ENCODE peak calls at places on chromosomes 3 and 15, in four cellular contexts. U is K562, D is trophoblast cell, J is neural progenitor cell. C is an unnamed sample.
A peak's percentile ranks its signal among the peaks of the same experiment; 100 is the strongest.

GRCh38 chr15:93179072-93179471 is 90.1 kb upstream of the RGMA start:
- DNase-seq in U (peak; percentile 16), D (no peak), J (no peak), C (no peak)

GRCh38 chr15:64356443-64357040 is 569 bp upstream of the CSNK1G1 start:
- DNase-seq in U (no peak), D (no peak), J (peak; percentile 8), C (no peak)

GRCh38 chr15:28125673-28126651 is 26.8 kb upstream of the OCA2 start:
- DNase-seq in D (peak; percentile 22), J (peak; percentile 78), U (peak; percentile 48), C (no peak)

GRCh38 chr3:183634707-183635106 is 716 bp upstream of the KLHL24 start:
- DNase-seq in J (no peak), U (no peak), D (no peak), C (no peak)

GRCh38 chr15:42267286-42267685 is 5.7 kb upstream of the GANC start:
- DNase-seq in D (no peak), J (no peak), U (no peak), C (no peak)

GRCh38 chr3:129617381-129618185 is 11.1 kb upstream of the PLXND1 start:
- DNase-seq in D (no peak), J (no peak), U (no peak), C (no peak)

GRCh38 chr15:73800662-73801345 is 47.7 kb upstream of the INSYN1 start:
- DNase-seq in U (no peak), J (no peak), D (no peak), C (peak; percentile 55)

GRCh38 chr15:46768287-46768686 is 949.0 kb upstream of the SEMA6D start:
- DNase-seq in D (no peak), U (no peak), J (no peak), C (no peak)

GRCh38 chr3:5212625-5213573 is 25.4 kb downstream of the EDEM1 start:
- DNase-seq in J (no peak), U (no peak), D (no peak), C (no peak)

GRCh38 chr3:72171461-72171860 is 386.5 kb upstream of the PROK2 start:
- DNase-seq in J (no peak), D (no peak), U (no peak), C (no peak)

GRCh38 chr15:35925634-35926380 is 379.8 kb upstream of the DPH6 start:
- DNase-seq in D (peak; percentile 32), J (no peak), U (no peak), C (no peak)

GRCh38 chr15:36887214-36888017 is 212.9 kb downstream of the MEIS2 start:
- DNase-seq in J (peak; percentile 66), D (no peak), U (peak; percentile 18), C (no peak)

GRCh38 chr3:20141841-20142240 is 44.2 kb downstream of the SGO1 start:
- DNase-seq in J (peak; percentile 95), U (no peak), D (no peak), C (peak; percentile 48)

GRCh38 chr3:46935168-46935858 is 41.2 kb downstream of the CCDC12 start:
- DNase-seq in U (peak; percentile 88), J (peak; percentile 59), D (peak; percentile 80), C (peak; percentile 88)

GRCh38 chr3:5016218-5017161 is 37.3 kb downstream of the BHLHE40 start:
- DNase-seq in U (peak; percentile 79), D (peak; percentile 34), J (no peak), C (no peak)

GRCh38 chr3:160725326-160725725 is 30.7 kb upstream of the PPM1L start:
- DNase-seq in D (no peak), J (no peak), U (no peak), C (no peak)

GRCh38 chr15:40098489-40099261 is 10.0 kb downstream of the BMF start:
- DNase-seq in D (peak; percentile 23), J (no peak), U (peak; percentile 62), C (no peak)

GRCh38 chr3:185843126-185843525 is 18.3 kb upstream of the IGF2BP2 start:
- DNase-seq in U (no peak), J (no peak), D (no peak), C (no peak)

GRCh38 chr15:78301813-78302212 is 2.4 kb upstream of the SKIC8 start:
- DNase-seq in U (no peak), D (no peak), J (no peak), C (no peak)

GRCh38 chr15:46266691-46267090 is 631.9 kb downstream of the SQOR start:
- DNase-seq in U (no peak), J (no peak), D (no peak), C (no peak)

GRCh38 chr3:106609666-106610301 is 741.0 kb upstream of the CBLB start:
- DNase-seq in U (peak; percentile 7), J (peak; percentile 84), D (peak; percentile 66), C (peak; percentile 75)

GRCh38 chr3:55198554-55198953 is 270.7 kb upstream of the LRTM1 start:
- DNase-seq in J (no peak), U (no peak), D (peak; percentile 75), C (peak; percentile 71)

GRCh38 chr3:154843647-154844046 is 236.5 kb upstream of the MME start:
- DNase-seq in D (no peak), J (no peak), U (no peak), C (no peak)

GRCh38 chr3:191235331-191236314 is 36.6 kb downstream of the OSTN start:
- DNase-seq in U (no peak), J (no peak), D (no peak), C (no peak)

GRCh38 chr3:149314807-149315578 is 18.4 kb downstream of the TM4SF18 start:
- DNase-seq in D (no peak), J (no peak), U (no peak), C (peak; percentile 25)

GRCh38 chr3:193805448-193805847 is 212.4 kb downstream of the OPA1 start:
- DNase-seq in J (no peak), D (no peak), U (peak; percentile 35), C (peak; percentile 85)

GRCh38 chr3:117463276-117463675 is 753.7 kb downstream of the TUSC7 start:
- DNase-seq in U (no peak), J (no peak), D (no peak), C (no peak)

GRCh38 chr15:27165590-27165989 is 194.6 kb downstream of the GABRG3 start:
- DNase-seq in J (no peak), U (no peak), D (no peak), C (no peak)

GRCh38 chr15:81312790-81313543 is 11.0 kb downstream of the STARD5 start:
- DNase-seq in D (peak; percentile 93), U (no peak), J (no peak), C (peak; percentile 96)

GRCh38 chr3:156614642-156615511 is 59.5 kb upstream of the TIPARP start:
- DNase-seq in J (no peak), U (no peak), D (peak; percentile 60), C (no peak)

GRCh38 chr3:174303911-174304541 is 555.1 kb upstream of the NAALADL2 start:
- DNase-seq in J (no peak), U (no peak), D (no peak), C (no peak)

GRCh38 chr15:55846108-55846707 is 103.3 kb upstream of the PRTG start:
- DNase-seq in U (peak; percentile 72), J (peak; percentile 76), D (peak; percentile 54), C (peak; percentile 45)

DNA sequence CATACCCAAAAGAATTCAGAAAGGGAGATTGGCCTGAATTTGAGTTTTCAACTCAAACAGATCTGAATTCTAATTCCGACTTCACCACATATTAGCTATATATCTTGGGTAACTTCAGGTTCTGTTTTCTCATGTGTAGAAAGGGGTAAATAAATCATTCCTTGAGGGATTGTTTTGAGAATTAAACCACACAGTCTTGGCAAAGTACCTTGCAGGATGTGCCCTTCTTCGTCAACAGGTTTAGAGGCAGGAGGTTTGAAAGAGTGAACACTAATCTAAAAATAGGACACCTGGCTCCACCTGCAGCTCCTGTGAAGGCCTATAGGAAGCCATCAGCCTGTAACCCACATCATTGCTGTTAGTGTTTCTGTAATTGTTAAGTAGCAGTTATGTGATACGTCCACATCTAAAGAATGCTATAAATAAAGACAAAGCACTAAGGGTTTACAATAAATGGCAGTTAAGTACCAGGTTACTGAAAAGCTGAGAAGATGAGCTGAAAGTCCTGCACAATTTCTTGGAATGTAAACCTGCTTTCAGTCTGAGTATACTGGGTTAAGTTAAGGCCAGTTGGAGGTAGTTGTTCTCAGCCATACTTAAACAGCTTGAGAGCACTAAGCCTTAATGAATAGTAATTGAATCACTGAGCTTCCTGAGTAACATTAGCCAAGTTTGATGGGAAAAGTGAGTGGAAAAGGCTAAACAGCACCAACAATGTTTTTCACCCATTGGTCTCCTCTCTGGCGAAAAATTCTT is 6.0 kb downstream of the CCDC80 start:
- DNase-seq in J (peak; percentile 64), D (no peak), U (no peak), C (no peak)
- H3K4me3 ChIP-seq in J (no peak overlapping the region), D (no peak overlapping the region), U (no peak overlapping the region), C (peak overlapping the region; percentile 74)

GRCh38 chr15:22981336-22981840 is 1.2 kb upstream of the CYFIP1 start:
- DNase-seq in D (no peak), U (no peak), J (no peak), C (no peak)
- H3K4me3 ChIP-seq in D (no peak overlapping the region), U (no peak overlapping the region), J (peak overlapping the region; percentile 93), C (no peak overlapping the region)

DNA sequence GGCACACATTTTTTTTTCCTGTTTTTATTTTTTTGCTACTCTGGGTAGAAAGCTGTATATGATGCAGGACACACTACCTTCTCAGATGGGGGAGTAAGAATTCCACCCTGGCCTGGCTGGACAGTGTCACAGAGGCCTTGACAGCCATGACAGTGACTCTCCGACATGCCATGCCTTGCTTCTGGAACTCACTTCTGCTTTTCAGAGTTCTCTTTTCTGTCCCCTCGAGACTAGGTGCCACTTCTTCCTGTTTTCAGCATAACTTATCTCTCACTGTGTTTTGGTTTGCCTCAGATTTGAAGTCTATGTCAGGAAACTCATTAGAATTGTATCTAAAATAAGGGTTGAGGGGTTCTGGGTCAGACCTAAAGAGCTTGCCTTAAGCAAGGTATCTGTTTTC is 69.1 kb upstream of the SEC13 start:
- DNase-seq in D (no peak), J (no peak), U (no peak), C (no peak)
- H3K4me3 ChIP-seq in D (no peak overlapping the region), J (no peak overlapping the region), U (no peak overlapping the region), C (no peak overlapping the region)

GRCh38 chr3:11589706-11590105 is 54.0 kb downstream of the VGLL4 start:
- DNase-seq in D (no peak), U (no peak), J (no peak), C (no peak)

GRCh38 chr3:11591006-11591360 is 52.7 kb downstream of the VGLL4 start:
- DNase-seq in U (no peak), D (no peak), J (no peak), C (no peak)

GRCh38 chr3:11588338-11588737 is 55.4 kb downstream of the VGLL4 start:
- DNase-seq in J (no peak), U (no peak), D (no peak), C (no peak)

GRCh38 chr3:11587766-11588165 is 55.9 kb downstream of the VGLL4 start:
- DNase-seq in D (no peak), U (no peak), J (no peak), C (no peak)

GRCh38 chr3:11588755-11589154 is 55.0 kb downstream of the VGLL4 start:
- DNase-seq in J (no peak), D (no peak), U (no peak), C (no peak)
- H3K4me3 ChIP-seq in J (no peak overlapping the region), D (no peak overlapping the region), U (no peak overlapping the region), C (no peak overlapping the region)

GRCh38 chr3:114508976-114509375 is 215.1 kb downstream of the TIGIT start:
- DNase-seq in J (no peak), U (no peak), D (no peak), C (no peak)
- H3K4me3 ChIP-seq in J (no peak overlapping the region), U (no peak overlapping the region), D (no peak overlapping the region), C (no peak overlapping the region)

GRCh38 chr3:125511420-125512094 is 8.4 kb downstream of the SNX4 start:
- DNase-seq in D (no peak), U (no peak), J (no peak), C (no peak)
- H3K4me3 ChIP-seq in D (no peak overlapping the region), U (no peak overlapping the region), J (no peak overlapping the region), C (no peak overlapping the region)

C was measured in skeletal muscle cell.